ENCODE peak calls at places on chromosomes 13 and 19, in nine cellular contexts. P, Z, A, B, L, N, D, E and X are unnamed samples.

GRCh38 chr19:10961073-10961762 is 388 bp downstream of the SMARCA4 start:
- DNase-seq in P (no peak), Z (peak), A (no peak), B (no peak), L (no peak), N (peak), D (peak), E (no peak), X (peak)

GRCh38 chr19:45817725-45818301 is 2.7 kb upstream of the RSPH6A start:
- DNase-seq in P (no peak), Z (no peak), A (no peak), B (no peak), L (no peak), N (peak), D (peak), E (no peak), X (peak)

GRCh38 chr13:94987869-94988268 is 275.5 kb upstream of the SOX21 start:
- DNase-seq in P (no peak), Z (no peak), A (no peak), B (no peak), L (no peak), N (no peak), D (no peak), E (no peak), X (no peak)

GRCh38 chr19:39852882-39853281 is 6.7 kb upstream of the FBL start:
- DNase-seq in P (no peak), Z (no peak), A (no peak), B (no peak), L (no peak), N (no peak), D (no peak), E (no peak), X (no peak)

GRCh38 chr13:97231832-97232201 is 9.7 kb downstream of the MBNL2 start:
- DNase-seq in P (no peak), Z (no peak), A (no peak), B (no peak), L (no peak), N (no peak), D (no peak), E (no peak), X (no peak)

GRCh38 chr13:112836940-112837339 is 132.1 kb upstream of the MCF2L start:
- DNase-seq in P (no peak), Z (no peak), A (no peak), B (no peak), L (no peak), N (no peak), D (no peak), E (no peak), X (no peak)

GRCh38 chr19:38850976-38851621 is 1.3 kb upstream of the HNRNPL start:
- DNase-seq in P (no peak), Z (peak), A (no peak), B (no peak), L (peak), N (no peak), D (peak), E (no peak), X (peak)

GRCh38 chr13:66362485-66362884 is 867.7 kb downstream of the PCDH9 start:
- DNase-seq in P (no peak), Z (no peak), A (no peak), B (no peak), L (no peak), N (no peak), D (no peak), E (no peak), X (no peak)

GRCh38 chr13:39503048-39503447 is 99.9 kb downstream of the LHFPL6 start:
- DNase-seq in P (no peak), Z (no peak), A (no peak), B (no peak), L (no peak), N (no peak), D (no peak), E (no peak), X (no peak)

GRCh38 chr19:44747739-44748425 is 626 bp upstream of the BCL3 start:
- DNase-seq in P (no peak), Z (no peak), A (no peak), B (peak), L (peak), N (peak), D (peak), E (peak), X (no peak)

GRCh38 chr13:27954406-27954851 is 14.7 kb downstream of the CDX2 start:
- DNase-seq in P (no peak), Z (no peak), A (no peak), B (peak), L (peak), N (peak), D (peak), E (no peak), X (peak)

GRCh38 chr13:95176611-95177259 is 124.5 kb downstream of the ABCC4 start:
- DNase-seq in P (no peak), Z (no peak), A (no peak), B (no peak), L (peak), N (peak), D (no peak), E (no peak), X (no peak)

GRCh38 chr13:108044929-108045328 is 170.4 kb downstream of the LIG4 start:
- DNase-seq in P (no peak), Z (no peak), A (no peak), B (no peak), L (no peak), N (no peak), D (no peak), E (no peak), X (no peak)

GRCh38 chr19:12997967-12998940 is 3.0 kb downstream of the NFIX start:
- DNase-seq in P (no peak), Z (no peak), A (no peak), B (no peak), L (no peak), N (no peak), D (no peak), E (no peak), X (no peak)

GRCh38 chr13:97743946-97744345 is 209.5 kb upstream of the IPO5 start:
- DNase-seq in P (no peak), Z (no peak), A (no peak), B (no peak), L (no peak), N (no peak), D (no peak), E (no peak), X (no peak)

GRCh38 chr19:57623091-57623490 is 9.0 kb downstream of the ZNF134 start:
- DNase-seq in P (no peak), Z (no peak), A (no peak), B (no peak), L (no peak), N (no peak), D (no peak), E (no peak), X (no peak)

GRCh38 chr13:106318941-106319411 is 216.5 kb downstream of the EFNB2 start:
- DNase-seq in P (no peak), Z (no peak), A (peak), B (peak), L (peak), N (peak), D (no peak), E (no peak), X (no peak)

GRCh38 chr13:113044431-113045114 is 61.0 kb upstream of the F7 start:
- DNase-seq in P (no peak), Z (no peak), A (no peak), B (no peak), L (no peak), N (no peak), D (no peak), E (no peak), X (no peak)

GRCh38 chr19:11849264-11849615 is 714 bp downstream of the ZNF439 start:
- DNase-seq in P (no peak), Z (no peak), A (no peak), B (no peak), L (no peak), N (peak), D (no peak), E (no peak), X (no peak)

GRCh38 chr13:76522083-76522755 is 364.0 kb downstream of the KCTD12 start:
- DNase-seq in P (no peak), Z (peak), A (no peak), B (no peak), L (no peak), N (no peak), D (no peak), E (no peak), X (peak)

DNA sequence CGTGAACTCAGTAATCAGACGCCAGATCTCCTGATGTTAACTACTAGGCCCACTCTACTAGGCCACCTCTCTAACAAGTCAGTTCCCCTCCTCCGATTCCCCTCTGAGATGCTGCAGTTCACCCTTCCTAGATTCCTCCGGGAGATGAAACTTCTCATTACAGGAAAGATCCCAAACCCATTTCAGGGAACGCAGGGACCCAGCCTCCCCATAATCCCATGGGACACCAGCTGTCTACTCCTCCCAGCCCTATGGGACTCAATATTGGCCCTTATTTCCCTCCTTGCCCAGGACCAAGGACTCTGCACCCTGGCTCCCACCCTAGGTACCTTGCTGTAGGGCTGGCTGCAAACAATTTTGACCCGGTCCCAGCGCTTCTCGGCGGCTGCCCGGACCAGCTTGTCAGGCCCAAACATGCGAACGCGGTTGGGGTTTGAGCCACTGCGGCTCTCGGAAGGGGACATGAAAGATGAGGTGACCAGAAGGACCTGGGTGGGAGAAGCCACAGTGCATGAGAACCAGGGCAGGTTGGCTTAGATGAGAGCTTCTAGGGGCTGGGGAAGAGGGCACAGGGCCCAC is 20.9 kb downstream of the XRCC1 start:
- DNase-seq in P (no peak), Z (no peak), A (no peak), B (no peak), L (no peak), N (no peak), D (no peak), E (no peak), X (no peak)
- TF ChIP-seq MAX in P (no peak), Z (no peak), A (no peak), B (no peak), L (no peak), N (no peak), D (no peak), E (no peak), X (no peak)

GRCh38 chr19:47376589-47377144 is 27.6 kb downstream of the DHX34 start:
- DNase-seq in P (no peak), Z (no peak), A (no peak), B (no peak), L (no peak), N (peak), D (no peak), E (no peak), X (no peak)

GRCh38 chr19:47375694-47376588 is 26.8 kb downstream of the DHX34 start:
- DNase-seq in P (no peak), Z (no peak), A (no peak), B (no peak), L (no peak), N (peak), D (no peak), E (no peak), X (no peak)

GRCh38 chr19:47378246-47378645 is 29.1 kb downstream of the DHX34 start:
- DNase-seq in P (no peak), Z (no peak), A (no peak), B (no peak), L (no peak), N (peak), D (no peak), E (no peak), X (no peak)

GRCh38 chr19:47377801-47378200 is 28.7 kb downstream of the DHX34 start:
- DNase-seq in P (no peak), Z (no peak), A (no peak), B (no peak), L (no peak), N (peak), D (no peak), E (no peak), X (no peak)

GRCh38 chr19:47377208-47377701 is 28.1 kb downstream of the DHX34 start:
- DNase-seq in P (no peak), Z (peak), A (no peak), B (no peak), L (no peak), N (peak), D (no peak), E (no peak), X (no peak)
- TF ChIP-seq MAX in P (no peak), Z (no peak), A (no peak), B (no peak), L (no peak), N (no peak), D (no peak), E (no peak), X (no peak)

GRCh38 chr19:17830567-17831418 is 9.5 kb upstream of the INSL3 start:
- DNase-seq in P (no peak), Z (peak), A (peak), B (peak), L (peak), N (peak), D (peak), E (no peak), X (peak)

GRCh38 chr19:17831419-17831888 is 10.1 kb upstream of the INSL3 start:
- DNase-seq in P (no peak), Z (no peak), A (no peak), B (no peak), L (no peak), N (no peak), D (no peak), E (no peak), X (peak)

GRCh38 chr19:17832443-17833208 is 11.3 kb upstream of the INSL3 start:
- DNase-seq in P (no peak), Z (no peak), A (no peak), B (no peak), L (no peak), N (no peak), D (no peak), E (no peak), X (no peak)

GRCh38 chr19:17826508-17827056 is 5.3 kb upstream of the INSL3 start:
- DNase-seq in P (no peak), Z (no peak), A (no peak), B (no peak), L (no peak), N (no peak), D (no peak), E (no peak), X (no peak)

DNA sequence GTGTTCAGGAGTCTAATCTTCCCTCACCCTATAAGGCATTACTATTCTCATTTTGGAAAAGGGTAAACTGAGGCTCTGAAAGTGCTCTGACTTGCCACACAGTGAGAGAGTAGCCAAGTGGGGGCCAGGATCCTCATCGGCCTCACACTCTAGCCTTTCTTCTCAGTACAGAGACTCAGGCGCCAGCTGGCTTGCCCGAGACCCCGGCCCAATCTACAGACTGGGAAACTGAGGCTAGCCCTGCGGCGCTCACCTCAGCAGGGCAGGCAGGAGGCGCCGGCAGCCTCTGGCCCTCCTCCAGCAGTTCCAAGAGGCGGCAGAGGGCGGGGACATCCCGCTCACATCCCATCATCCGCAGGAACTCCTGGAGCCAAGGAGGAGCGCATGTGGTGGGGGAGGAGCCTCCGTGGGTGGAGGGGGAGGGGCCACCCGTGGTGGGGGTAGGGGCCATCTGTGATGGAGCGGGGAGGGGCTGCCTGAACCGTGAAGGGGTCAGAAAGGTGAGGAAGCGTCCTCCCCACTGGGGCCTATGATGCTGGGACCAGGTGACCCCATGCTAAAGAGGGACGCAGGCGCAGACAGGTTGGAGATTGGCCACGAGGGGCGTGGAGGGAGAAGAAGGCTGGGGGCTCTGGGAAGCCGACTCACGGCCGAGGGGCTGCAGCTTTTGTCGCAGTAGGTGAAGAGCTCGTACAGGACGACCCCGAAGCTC is 8.7 kb upstream of the INSL3 start:
- DNase-seq in P (no peak), Z (peak), A (peak), B (peak), L (no peak), N (no peak), D (peak), E (no peak), X (peak)
- TF ChIP-seq MAX in P (no peak), Z (peak), A (peak), B (peak), L (no peak), N (no peak), D (no peak), E (no peak), X (peak)

GRCh38 chr19:14516048-14516534 is 2.1 kb downstream of the DNAJB1 start:
- DNase-seq in P (no peak), Z (no peak), A (no peak), B (no peak), L (no peak), N (no peak), D (no peak), E (no peak), X (no peak)

GRCh38 chr19:14519245-14519859 is 1.2 kb upstream of the DNAJB1 start:
- DNase-seq in P (no peak), Z (no peak), A (no peak), B (no peak), L (no peak), N (no peak), D (no peak), E (no peak), X (no peak)

GRCh38 chr19:14517446-14517839 is 754 bp downstream of the DNAJB1 start:
- DNase-seq in P (no peak), Z (no peak), A (no peak), B (no peak), L (peak), N (peak), D (no peak), E (no peak), X (no peak)

GRCh38 chr19:14516746-14517438 is 1.3 kb downstream of the DNAJB1 start:
- DNase-seq in P (no peak), Z (no peak), A (no peak), B (no peak), L (peak), N (no peak), D (no peak), E (no peak), X (no peak)

DNA sequence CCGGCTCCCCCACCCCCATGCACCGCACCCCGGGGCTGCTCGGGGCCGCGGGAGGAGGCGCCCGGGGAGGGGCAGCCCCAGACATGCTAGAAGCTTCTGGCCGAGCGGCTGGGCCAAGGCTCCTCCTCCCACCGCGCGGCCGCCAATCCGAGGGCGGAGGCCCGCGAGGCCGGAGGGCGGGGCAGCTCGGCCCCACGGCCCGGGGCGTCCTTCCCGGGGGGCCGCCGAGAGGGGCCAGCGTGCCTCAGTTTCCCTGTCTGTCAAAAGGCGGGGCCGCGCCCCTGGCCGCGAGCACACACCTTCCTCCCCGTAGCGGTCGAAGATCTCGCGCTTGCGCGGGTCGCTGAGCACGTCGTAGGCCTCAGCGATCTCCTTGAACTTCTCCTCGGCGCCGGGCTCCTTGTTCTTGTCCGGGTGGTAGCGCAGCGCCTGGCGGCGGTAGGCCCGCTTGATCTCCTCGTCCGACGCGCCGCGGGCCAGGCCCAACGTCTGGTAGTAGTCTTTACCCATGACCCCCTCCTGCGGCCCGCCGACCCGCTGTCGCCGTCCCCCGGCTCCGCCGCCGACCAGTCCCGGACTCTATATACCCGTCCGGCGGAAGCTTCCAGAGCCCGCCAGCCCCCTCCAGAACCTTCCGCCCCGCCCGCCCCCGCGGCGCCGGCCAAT is at the start of gene DNAJB1:
- DNase-seq in P (no peak), Z (peak), A (no peak), B (peak), L (peak), N (peak), D (peak), E (peak), X (peak)
- TF ChIP-seq MAX in P (no peak), Z (no peak), A (no peak), B (peak), L (no peak), N (no peak), D (no peak), E (no peak), X (peak)

DNA sequence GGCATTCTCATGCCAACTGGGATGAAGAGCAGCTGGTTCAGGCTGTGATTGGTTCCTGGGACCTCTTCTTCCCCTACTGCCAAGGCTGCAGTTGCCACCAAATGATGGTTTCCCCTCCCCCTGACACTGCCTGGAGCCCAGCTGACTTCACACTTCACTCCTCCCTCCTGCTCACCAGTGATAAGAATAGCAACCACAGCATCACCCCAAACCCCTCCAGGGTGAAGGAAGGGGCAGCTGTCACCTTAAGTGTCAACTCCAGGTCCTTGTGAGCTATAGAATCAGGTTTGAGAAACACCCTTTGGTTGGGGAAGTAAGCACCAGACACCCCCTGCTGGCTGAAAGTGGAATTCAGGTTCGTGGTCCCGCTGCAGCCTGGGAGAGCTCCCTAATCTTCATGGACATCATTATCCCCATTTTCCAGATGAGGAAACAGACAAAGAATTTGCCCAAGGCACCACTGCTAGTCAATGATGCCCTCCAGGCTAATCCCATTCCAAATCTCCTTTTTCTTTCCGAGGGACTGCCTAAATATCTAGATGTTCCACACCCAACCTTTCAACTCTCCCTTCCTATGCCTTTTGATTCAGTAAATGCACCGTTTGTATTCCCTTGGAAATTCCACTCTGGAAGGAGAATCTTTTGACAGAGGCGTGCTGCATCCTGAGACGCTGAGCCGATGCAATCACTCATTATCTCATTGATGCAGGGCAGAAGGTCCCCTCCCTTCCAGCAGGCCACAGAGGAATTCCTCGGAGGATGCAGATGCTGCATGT is 50.5 kb upstream of the UQCRFS1 start:
- DNase-seq in P (no peak), Z (peak), A (no peak), B (peak), L (no peak), N (peak), D (peak), E (peak), X (peak)
- TF ChIP-seq MAX in P (no peak), Z (no peak), A (no peak), B (no peak), L (no peak), N (no peak), D (no peak), E (no peak), X (no peak)

GRCh38 chr19:9115307-9115813 is at the start of gene OR7G1:
- DNase-seq in P (no peak), Z (peak), A (no peak), B (no peak), L (no peak), N (no peak), D (no peak), E (no peak), X (no peak)
- TF ChIP-seq MAX in P (no peak), Z (no peak), A (no peak), B (no peak), L (no peak), N (no peak), D (no peak), E (no peak), X (no peak)

DNA sequence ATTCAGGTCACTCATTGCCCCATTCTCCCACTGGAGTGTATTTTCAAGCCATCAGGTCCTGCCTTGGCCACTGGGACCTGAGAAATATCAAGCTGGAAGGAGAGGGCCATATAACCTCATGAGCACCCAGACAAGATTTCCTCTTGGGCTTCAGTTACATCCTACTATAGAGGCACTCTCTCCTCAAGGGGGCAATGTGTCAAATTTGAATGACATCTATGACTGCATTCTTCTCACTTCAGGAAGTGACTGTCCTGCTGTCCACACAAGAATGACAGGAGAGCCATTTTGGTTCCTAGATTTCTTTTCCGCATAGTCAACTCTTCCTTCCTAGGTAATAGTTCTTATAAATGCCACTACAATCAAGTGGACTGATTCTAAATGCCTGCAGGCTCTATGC is 416.2 kb downstream of the DIAPH3 start:
- DNase-seq in P (no peak), Z (peak), A (peak), B (no peak), L (no peak), N (peak), D (no peak), E (peak), X (no peak)
- TF ChIP-seq MAX in P (no peak), Z (no peak), A (no peak), B (no peak), L (no peak), N (no peak), D (no peak), E (no peak), X (no peak)